ENCODE peak calls at places on chromosomes 1 and 21, in four cellular contexts. One of them, this sample, is unnamed.

GRCh38 chr1:27571439-27572018 is 32.4 kb downstream of the AHDC1 start:
- DNase-seq in SHP77: no peak
- DNase-seq in pulmonary artery endothelial cell: no peak
- DNase-seq in transverse colon: no peak
- DNase-seq in this sample: no peak

GRCh38 chr1:11862890-11863289 is 4.1 kb upstream of the NPPB start:
- DNase-seq in transverse colon: no peak
- DNase-seq in pulmonary artery endothelial cell: no peak
- DNase-seq in SHP77: no peak
- DNase-seq in this sample: peak

GRCh38 chr1:186424539-186424938 is 36.4 kb downstream of the PDC start:
- DNase-seq in transverse colon: no peak
- DNase-seq in pulmonary artery endothelial cell: no peak
- DNase-seq in SHP77: no peak
- DNase-seq in this sample: no peak

GRCh38 chr1:200856716-200857352 is 15.9 kb upstream of the GPR25 start:
- DNase-seq in pulmonary artery endothelial cell: no peak
- DNase-seq in transverse colon: no peak
- DNase-seq in SHP77: no peak
- DNase-seq in this sample: no peak

GRCh38 chr21:33201945-33202344 is 27.8 kb upstream of the IFNAR2 start:
- DNase-seq in pulmonary artery endothelial cell: no peak
- DNase-seq in transverse colon: peak
- DNase-seq in SHP77: no peak
- DNase-seq in this sample: no peak

GRCh38 chr1:116311756-116312691 is 61.0 kb upstream of the ATP1A1 start:
- DNase-seq in transverse colon: peak
- DNase-seq in pulmonary artery endothelial cell: no peak
- DNase-seq in SHP77: no peak
- DNase-seq in this sample: no peak

GRCh38 chr1:232655746-232656085 is 25.8 kb upstream of the SIPA1L2 start:
- DNase-seq in SHP77: no peak
- DNase-seq in pulmonary artery endothelial cell: no peak
- DNase-seq in transverse colon: no peak
- DNase-seq in this sample: no peak

GRCh38 chr1:184299076-184299790 is 87.6 kb upstream of the C1orf21 start:
- DNase-seq in transverse colon: no peak
- DNase-seq in SHP77: no peak
- DNase-seq in pulmonary artery endothelial cell: no peak
- DNase-seq in this sample: peak

GRCh38 chr1:205456868-205457724 is 1.3 kb upstream of the BLACAT1 start:
- DNase-seq in SHP77: peak
- DNase-seq in transverse colon: no peak
- DNase-seq in pulmonary artery endothelial cell: no peak
- DNase-seq in this sample: no peak

GRCh38 chr1:51283977-51284376 is 46.4 kb downstream of the TTC39A start:
- DNase-seq in pulmonary artery endothelial cell: no peak
- DNase-seq in SHP77: no peak
- DNase-seq in transverse colon: no peak
- DNase-seq in this sample: no peak

This sample was measured in HT1080.